ENCODE peak calls at places on chromosomes 5 and 9, in seven cellular contexts. One of them, this sample, is unnamed.

GRCh38 chr9:8859416-8859815 is 1059.8 kb upstream of the DMAC1 start:
- DNase-seq in glutamatergic neuron: peak
- DNase-seq in WTC11: no peak
- DNase-seq in activated T-helper 1 cell treated with Interleukin-2 at 50 U/mL for 16 hours: no peak
- DNase-seq in heart left ventricle: no peak
- DNase-seq in activated CD4-positive, CD25-positive, alpha-beta regulatory T cell: no peak
- DNase-seq in germinal center: no peak
- DNase-seq in this sample: no peak

GRCh38 chr5:80481019-80481893 is 6.6 kb upstream of the FAM151B start:
- DNase-seq in glutamatergic neuron: peak
- DNase-seq in WTC11: peak
- DNase-seq in activated T-helper 1 cell treated with Interleukin-2 at 50 U/mL for 16 hours: peak
- DNase-seq in heart left ventricle: no peak
- DNase-seq in activated CD4-positive, CD25-positive, alpha-beta regulatory T cell: no peak
- DNase-seq in germinal center: peak
- DNase-seq in this sample: peak

GRCh38 chr9:36148652-36149051 is 12.1 kb downstream of the GLIPR2 start:
- DNase-seq in glutamatergic neuron: no peak
- DNase-seq in WTC11: no peak
- DNase-seq in activated T-helper 1 cell treated with Interleukin-2 at 50 U/mL for 16 hours: peak
- DNase-seq in heart left ventricle: peak
- DNase-seq in activated CD4-positive, CD25-positive, alpha-beta regulatory T cell: peak
- DNase-seq in germinal center: no peak
- DNase-seq in this sample: peak

GRCh38 chr9:121652037-121652837 is 803 bp downstream of the DAB2IP start:
- DNase-seq in glutamatergic neuron: no peak
- DNase-seq in WTC11: peak
- DNase-seq in activated T-helper 1 cell treated with Interleukin-2 at 50 U/mL for 16 hours: no peak
- DNase-seq in heart left ventricle: no peak
- DNase-seq in activated CD4-positive, CD25-positive, alpha-beta regulatory T cell: no peak
- DNase-seq in germinal center: no peak
- DNase-seq in this sample: peak

GRCh38 chr5:105773241-105773640 is 1897.5 kb downstream of the EFNA5 start:
- DNase-seq in glutamatergic neuron: no peak
- DNase-seq in WTC11: no peak
- DNase-seq in activated T-helper 1 cell treated with Interleukin-2 at 50 U/mL for 16 hours: no peak
- DNase-seq in heart left ventricle: no peak
- DNase-seq in activated CD4-positive, CD25-positive, alpha-beta regulatory T cell: no peak
- DNase-seq in germinal center: no peak
- DNase-seq in this sample: no peak

GRCh38 chr5:160083012-160083436 is 36.2 kb downstream of the PWWP2A start:
- DNase-seq in glutamatergic neuron: no peak
- DNase-seq in WTC11: no peak
- DNase-seq in activated T-helper 1 cell treated with Interleukin-2 at 50 U/mL for 16 hours: no peak
- DNase-seq in heart left ventricle: no peak
- DNase-seq in activated CD4-positive, CD25-positive, alpha-beta regulatory T cell: no peak
- DNase-seq in germinal center: no peak
- DNase-seq in this sample: peak

GRCh38 chr9:69996947-69997346 is 46.7 kb upstream of the MAMDC2 start:
- DNase-seq in glutamatergic neuron: no peak
- DNase-seq in WTC11: no peak
- DNase-seq in activated T-helper 1 cell treated with Interleukin-2 at 50 U/mL for 16 hours: no peak
- DNase-seq in heart left ventricle: no peak
- DNase-seq in activated CD4-positive, CD25-positive, alpha-beta regulatory T cell: no peak
- DNase-seq in germinal center: no peak
- DNase-seq in this sample: no peak

GRCh38 chr5:142484821-142485387 is 160.1 kb upstream of the SPRY4 start:
- DNase-seq in glutamatergic neuron: no peak
- DNase-seq in WTC11: no peak
- DNase-seq in activated T-helper 1 cell treated with Interleukin-2 at 50 U/mL for 16 hours: no peak
- DNase-seq in heart left ventricle: no peak
- DNase-seq in activated CD4-positive, CD25-positive, alpha-beta regulatory T cell: no peak
- DNase-seq in germinal center: no peak
- DNase-seq in this sample: peak

GRCh38 chr5:37738057-37738691 is 101.7 kb downstream of the GDNF start:
- DNase-seq in glutamatergic neuron: no peak
- DNase-seq in WTC11: no peak
- DNase-seq in activated T-helper 1 cell treated with Interleukin-2 at 50 U/mL for 16 hours: no peak
- DNase-seq in heart left ventricle: no peak
- DNase-seq in activated CD4-positive, CD25-positive, alpha-beta regulatory T cell: no peak
- DNase-seq in germinal center: no peak
- DNase-seq in this sample: peak

GRCh38 chr5:152864447-152864846 is 459.4 kb upstream of the NMUR2 start:
- DNase-seq in glutamatergic neuron: no peak
- DNase-seq in WTC11: no peak
- DNase-seq in activated T-helper 1 cell treated with Interleukin-2 at 50 U/mL for 16 hours: no peak
- DNase-seq in heart left ventricle: no peak
- DNase-seq in activated CD4-positive, CD25-positive, alpha-beta regulatory T cell: no peak
- DNase-seq in germinal center: no peak
- DNase-seq in this sample: no peak

GRCh38 chr5:144315026-144315425 is 144.4 kb downstream of the KCTD16 start:
- DNase-seq in glutamatergic neuron: no peak
- DNase-seq in WTC11: no peak
- DNase-seq in activated T-helper 1 cell treated with Interleukin-2 at 50 U/mL for 16 hours: no peak
- DNase-seq in heart left ventricle: no peak
- DNase-seq in activated CD4-positive, CD25-positive, alpha-beta regulatory T cell: no peak
- DNase-seq in germinal center: no peak
- DNase-seq in this sample: no peak

GRCh38 chr9:116580853-116581252 is 106.3 kb upstream of the TRIM32 start:
- DNase-seq in glutamatergic neuron: no peak
- DNase-seq in WTC11: no peak
- DNase-seq in activated T-helper 1 cell treated with Interleukin-2 at 50 U/mL for 16 hours: no peak
- DNase-seq in heart left ventricle: no peak
- DNase-seq in activated CD4-positive, CD25-positive, alpha-beta regulatory T cell: no peak
- DNase-seq in germinal center: no peak
- DNase-seq in this sample: no peak

GRCh38 chr5:97089149-97089801 is 53.1 kb downstream of the LIX1 start:
- DNase-seq in glutamatergic neuron: no peak
- DNase-seq in WTC11: no peak
- DNase-seq in activated T-helper 1 cell treated with Interleukin-2 at 50 U/mL for 16 hours: no peak
- DNase-seq in heart left ventricle: no peak
- DNase-seq in activated CD4-positive, CD25-positive, alpha-beta regulatory T cell: no peak
- DNase-seq in germinal center: no peak
- DNase-seq in this sample: no peak

GRCh38 chr5:125424374-125424773 is 677.9 kb upstream of the ZNF608 start:
- DNase-seq in glutamatergic neuron: no peak
- DNase-seq in WTC11: no peak
- DNase-seq in activated T-helper 1 cell treated with Interleukin-2 at 50 U/mL for 16 hours: no peak
- DNase-seq in heart left ventricle: no peak
- DNase-seq in activated CD4-positive, CD25-positive, alpha-beta regulatory T cell: no peak
- DNase-seq in germinal center: no peak
- DNase-seq in this sample: no peak

GRCh38 chr5:154038604-154039457 is at the start of the genes FAM114A2 and MFAP3:
- DNase-seq in glutamatergic neuron: peak
- DNase-seq in WTC11: peak
- DNase-seq in activated T-helper 1 cell treated with Interleukin-2 at 50 U/mL for 16 hours: peak
- DNase-seq in heart left ventricle: peak
- DNase-seq in activated CD4-positive, CD25-positive, alpha-beta regulatory T cell: peak
- DNase-seq in germinal center: peak
- DNase-seq in this sample: peak

GRCh38 chr5:96293966-96294886 is 138.8 kb downstream of the PCSK1 start:
- DNase-seq in glutamatergic neuron: no peak
- DNase-seq in WTC11: no peak
- DNase-seq in activated T-helper 1 cell treated with Interleukin-2 at 50 U/mL for 16 hours: no peak
- DNase-seq in heart left ventricle: no peak
- DNase-seq in activated CD4-positive, CD25-positive, alpha-beta regulatory T cell: no peak
- DNase-seq in germinal center: no peak
- DNase-seq in this sample: no peak

GRCh38 chr9:69171049-69171448 is 3.0 kb upstream of the TJP2 start:
- DNase-seq in glutamatergic neuron: no peak
- DNase-seq in WTC11: no peak
- DNase-seq in activated T-helper 1 cell treated with Interleukin-2 at 50 U/mL for 16 hours: no peak
- DNase-seq in heart left ventricle: no peak
- DNase-seq in activated CD4-positive, CD25-positive, alpha-beta regulatory T cell: no peak
- DNase-seq in germinal center: no peak
- DNase-seq in this sample: peak

GRCh38 chr5:73625314-73625904 is 587 bp upstream of the ARHGEF28 start:
- DNase-seq in glutamatergic neuron: no peak
- DNase-seq in WTC11: no peak
- DNase-seq in activated T-helper 1 cell treated with Interleukin-2 at 50 U/mL for 16 hours: no peak
- DNase-seq in heart left ventricle: no peak
- DNase-seq in activated CD4-positive, CD25-positive, alpha-beta regulatory T cell: no peak
- DNase-seq in germinal center: no peak
- DNase-seq in this sample: no peak

GRCh38 chr5:58462623-58463230 is 2.8 kb upstream of the PLK2 start:
- DNase-seq in glutamatergic neuron: no peak
- DNase-seq in WTC11: no peak
- DNase-seq in activated T-helper 1 cell treated with Interleukin-2 at 50 U/mL for 16 hours: no peak
- DNase-seq in heart left ventricle: no peak
- DNase-seq in activated CD4-positive, CD25-positive, alpha-beta regulatory T cell: no peak
- DNase-seq in germinal center: peak
- DNase-seq in this sample: peak

GRCh38 chr9:112725961-112726360 is 8.0 kb upstream of the INIP start:
- DNase-seq in glutamatergic neuron: no peak
- DNase-seq in WTC11: no peak
- DNase-seq in activated T-helper 1 cell treated with Interleukin-2 at 50 U/mL for 16 hours: no peak
- DNase-seq in heart left ventricle: no peak
- DNase-seq in activated CD4-positive, CD25-positive, alpha-beta regulatory T cell: no peak
- DNase-seq in germinal center: peak
- DNase-seq in this sample: no peak

GRCh38 chr5:134079748-134080581 is 34.5 kb upstream of the TCF7 start:
- DNase-seq in glutamatergic neuron: no peak
- DNase-seq in WTC11: no peak
- DNase-seq in activated T-helper 1 cell treated with Interleukin-2 at 50 U/mL for 16 hours: peak
- DNase-seq in heart left ventricle: no peak
- DNase-seq in activated CD4-positive, CD25-positive, alpha-beta regulatory T cell: peak
- DNase-seq in germinal center: no peak
- DNase-seq in this sample: no peak

GRCh38 chr9:121607434-121608248 is 43.8 kb upstream of the DAB2IP start:
- DNase-seq in glutamatergic neuron: peak
- DNase-seq in WTC11: no peak
- DNase-seq in activated T-helper 1 cell treated with Interleukin-2 at 50 U/mL for 16 hours: no peak
- DNase-seq in heart left ventricle: peak
- DNase-seq in activated CD4-positive, CD25-positive, alpha-beta regulatory T cell: no peak
- DNase-seq in germinal center: no peak
- DNase-seq in this sample: peak

GRCh38 chr5:131994533-131995226 is 16.8 kb downstream of the ACSL6 start:
- DNase-seq in glutamatergic neuron: no peak
- DNase-seq in WTC11: no peak
- DNase-seq in activated T-helper 1 cell treated with Interleukin-2 at 50 U/mL for 16 hours: no peak
- DNase-seq in heart left ventricle: peak
- DNase-seq in activated CD4-positive, CD25-positive, alpha-beta regulatory T cell: no peak
- DNase-seq in germinal center: no peak
- DNase-seq in this sample: no peak

GRCh38 chr5:38666668-38667498 is 110.4 kb upstream of the LIFR start:
- DNase-seq in glutamatergic neuron: no peak
- DNase-seq in WTC11: peak
- DNase-seq in activated T-helper 1 cell treated with Interleukin-2 at 50 U/mL for 16 hours: no peak
- DNase-seq in heart left ventricle: peak
- DNase-seq in activated CD4-positive, CD25-positive, alpha-beta regulatory T cell: no peak
- DNase-seq in germinal center: peak
- DNase-seq in this sample: peak

GRCh38 chr9:101738566-101739183 is at the start of gene GRIN3A:
- DNase-seq in glutamatergic neuron: peak
- DNase-seq in WTC11: peak
- DNase-seq in activated T-helper 1 cell treated with Interleukin-2 at 50 U/mL for 16 hours: no peak
- DNase-seq in heart left ventricle: peak
- DNase-seq in activated CD4-positive, CD25-positive, alpha-beta regulatory T cell: no peak
- DNase-seq in germinal center: no peak
- DNase-seq in this sample: peak

GRCh38 chr9:112500842-112501241 is 14.2 kb downstream of the KIAA1958 start:
- DNase-seq in glutamatergic neuron: no peak
- DNase-seq in WTC11: no peak
- DNase-seq in activated T-helper 1 cell treated with Interleukin-2 at 50 U/mL for 16 hours: no peak
- DNase-seq in heart left ventricle: no peak
- DNase-seq in activated CD4-positive, CD25-positive, alpha-beta regulatory T cell: no peak
- DNase-seq in germinal center: no peak
- DNase-seq in this sample: no peak

GRCh38 chr5:156120777-156121176 is 206.2 kb upstream of the SGCD start:
- DNase-seq in glutamatergic neuron: no peak
- DNase-seq in WTC11: no peak
- DNase-seq in activated T-helper 1 cell treated with Interleukin-2 at 50 U/mL for 16 hours: no peak
- DNase-seq in heart left ventricle: no peak
- DNase-seq in activated CD4-positive, CD25-positive, alpha-beta regulatory T cell: no peak
- DNase-seq in germinal center: no peak
- DNase-seq in this sample: peak

GRCh38 chr9:9563817-9564216 is 1049.0 kb downstream of the PTPRD start:
- DNase-seq in glutamatergic neuron: no peak
- DNase-seq in WTC11: no peak
- DNase-seq in activated T-helper 1 cell treated with Interleukin-2 at 50 U/mL for 16 hours: no peak
- DNase-seq in heart left ventricle: no peak
- DNase-seq in activated CD4-positive, CD25-positive, alpha-beta regulatory T cell: no peak
- DNase-seq in germinal center: no peak
- DNase-seq in this sample: no peak

GRCh38 chr5:95798545-95798944 is 24.0 kb downstream of the GLRX start:
- DNase-seq in glutamatergic neuron: no peak
- DNase-seq in WTC11: no peak
- DNase-seq in activated T-helper 1 cell treated with Interleukin-2 at 50 U/mL for 16 hours: no peak
- DNase-seq in heart left ventricle: no peak
- DNase-seq in activated CD4-positive, CD25-positive, alpha-beta regulatory T cell: no peak
- DNase-seq in germinal center: no peak
- DNase-seq in this sample: no peak

GRCh38 chr9:80605129-80605528 is 1033.4 kb downstream of the TLE4 start:
- DNase-seq in glutamatergic neuron: no peak
- DNase-seq in WTC11: no peak
- DNase-seq in activated T-helper 1 cell treated with Interleukin-2 at 50 U/mL for 16 hours: no peak
- DNase-seq in heart left ventricle: no peak
- DNase-seq in activated CD4-positive, CD25-positive, alpha-beta regulatory T cell: no peak
- DNase-seq in germinal center: no peak
- DNase-seq in this sample: no peak

This sample was measured in Daoy.